ENCODE peak calls at places on chromosomes 6 and 20, in five cellular contexts. K, N, D, B and U are unnamed samples. For H3K79me2, the result is how much of the 10 kb centered on the place peaks cover.

GRCh38 chr6:54419885-54420284 is 111.6 kb downstream of the TINAG start:
- DNase-seq in N (no peak), D (no peak), B (no peak), K (no peak), U (no peak)

GRCh38 chr6:119844385-119844784 is 494.8 kb upstream of the MAN1A1 start:
- DNase-seq in D (no peak), N (no peak), K (no peak), B (no peak), U (no peak)

GRCh38 chr6:110101885-110102284 is 77.6 kb downstream of the WASF1 start:
- DNase-seq in D (no peak), N (peak), K (no peak), B (no peak), U (no peak)

GRCh38 chr6:138953451-138953850 is 34.6 kb downstream of the REPS1 start:
- DNase-seq in D (no peak), K (no peak), B (no peak), N (no peak), U (no peak)

GRCh38 chr6:57216235-57217101 is 5.6 kb downstream of the RAB23 start:
- DNase-seq in D (no peak), K (no peak), B (no peak), N (peak), U (no peak)

GRCh38 chr6:111971866-111972532 is 81.9 kb upstream of the CCN6 start:
- DNase-seq in N (no peak), K (no peak), D (no peak), B (no peak), U (no peak)

GRCh38 chr6:169868458-169868857 is 117.0 kb downstream of the ERMARD start:
- DNase-seq in K (peak), N (no peak), D (no peak), B (no peak), U (no peak)

GRCh38 chr20:40431611-40432010 is 257.4 kb downstream of the MAFB start:
- DNase-seq in B (no peak), N (no peak), K (no peak), D (no peak), U (no peak)

GRCh38 chr20:58310291-58310782 is 822 bp downstream of the RAB22A start:
- DNase-seq in D (no peak), B (peak), N (no peak), K (no peak), U (no peak)

GRCh38 chr6:156970595-156971112 is 193.5 kb downstream of the ARID1B start:
- DNase-seq in D (no peak), K (no peak), B (no peak), N (no peak), U (no peak)
- H3K79me2 ChIP-seq in D (half or more), K (half or more), B (half or more), N (under half), U (under half)

GRCh38 chr20:15859061-15859460 is 714.2 kb downstream of the KIF16B start:
- DNase-seq in B (no peak), D (no peak), N (no peak), K (no peak), U (no peak)

GRCh38 chr20:15849131-15849685 is 724.0 kb downstream of the KIF16B start:
- DNase-seq in K (no peak), N (no peak), D (no peak), B (no peak), U (no peak)

GRCh38 chr20:15857131-15857784 is 716.0 kb downstream of the KIF16B start:
- DNase-seq in B (no peak), N (no peak), D (peak), K (no peak), U (no peak)

GRCh38 chr20:15851576-15852075 is 721.6 kb downstream of the KIF16B start:
- DNase-seq in B (no peak), N (no peak), K (no peak), D (no peak), U (no peak)

DNA sequence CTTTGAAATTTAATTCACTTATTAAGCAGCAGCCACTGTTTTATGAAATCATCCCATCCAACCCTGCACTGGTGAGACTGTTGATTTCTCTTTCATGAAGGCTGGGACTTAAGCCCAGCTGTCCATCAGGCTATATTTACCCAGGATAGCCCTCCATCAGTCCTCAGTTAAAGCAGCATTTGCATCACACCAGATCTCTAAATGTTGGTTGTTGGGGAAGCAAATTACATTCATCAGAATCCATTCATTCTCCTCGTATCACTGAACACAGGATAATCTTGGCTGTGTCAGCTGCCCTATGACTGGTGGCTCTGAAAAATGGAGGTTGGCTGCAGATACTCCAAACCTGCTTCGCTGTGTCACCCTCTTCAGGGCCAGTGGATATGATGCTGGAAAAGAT is 718.4 kb downstream of the KIF16B start:
- DNase-seq in B (no peak), D (no peak), K (no peak), N (no peak), U (no peak)
- TF ChIP-seq SIN3A in B (no peak), D (no peak), K (no peak), N (no peak), U (no peak)

GRCh38 chr6:6946477-6947145 is 161.2 kb upstream of the RREB1 start:
- DNase-seq in D (no peak), K (no peak), N (no peak), B (no peak), U (no peak)

GRCh38 chr6:6941201-6941600 is 166.6 kb upstream of the RREB1 start:
- DNase-seq in N (no peak), D (no peak), B (no peak), K (no peak), U (no peak)

GRCh38 chr6:6943411-6943810 is 164.3 kb upstream of the RREB1 start:
- DNase-seq in K (no peak), D (no peak), B (no peak), N (no peak), U (no peak)

GRCh38 chr6:6940031-6940664 is 167.6 kb upstream of the RREB1 start:
- DNase-seq in K (no peak), D (no peak), B (no peak), N (no peak), U (no peak)

GRCh38 chr6:6942826-6943225 is 164.9 kb upstream of the RREB1 start:
- DNase-seq in D (peak), K (no peak), N (no peak), B (no peak), U (no peak)
- TF ChIP-seq ATF3 in D (no peak), K (no peak), N (no peak), B (no peak), U (no peak)

GRCh38 chr20:32473231-32474008 is 111.7 kb downstream of the NOL4L start:
- DNase-seq in D (no peak), K (no peak), B (peak), N (peak), U (no peak)
- H3K79me2 ChIP-seq in D (under half), K (half or more), B (half or more), N (half or more), U (under half)